ENCODE peak calls at places on chromosomes 6 and 20, in ten cellular contexts. A is breast epithelium, P is heart left ventricle, H is tibial nerve, I is A549, M is IMR-90, J is stomach, K is H54, U is K562, W is esophagus squamous epithelium. V is an unnamed sample.

GRCh38 chr6:158441639-158442308 is 118.1 kb upstream of the TMEM181 start:
- DNase-seq in A (no peak), P (peak), H (peak), I (no peak), M (no peak), J (no peak), K (no peak), U (no peak), W (no peak), V (no peak)

GRCh38 chr6:149170564-149171452 is 146.7 kb upstream of the TAB2 start:
- DNase-seq in A (no peak), P (peak), H (no peak), I (no peak), M (no peak), J (no peak), K (no peak), U (peak), W (no peak), V (peak)

GRCh38 chr6:136439514-136440186 is 110.6 kb downstream of the MAP7 start:
- DNase-seq in A (no peak), P (no peak), H (no peak), I (peak), M (no peak), J (no peak), K (no peak), U (no peak), W (no peak), V (no peak)

GRCh38 chr6:80382796-80383195 is 276.3 kb downstream of the BCKDHB start:
- DNase-seq in A (no peak), P (no peak), H (no peak), I (no peak), M (peak), J (no peak), K (no peak), U (no peak), W (no peak), V (no peak)

GRCh38 chr20:10558635-10559187 is 115.1 kb downstream of the JAG1 start:
- DNase-seq in A (no peak), P (no peak), H (no peak), I (peak), M (peak), J (no peak), K (no peak), U (no peak), W (no peak), V (no peak)

GRCh38 chr6:33206864-33207568 is 1.3 kb upstream of the RING1 start:
- DNase-seq in A (no peak), P (peak), H (no peak), I (no peak), M (peak), J (no peak), K (no peak), U (no peak), W (no peak), V (no peak)

GRCh38 chr6:9999806-10000205 is 415.1 kb downstream of the TFAP2A start:
- DNase-seq in A (no peak), P (no peak), H (no peak), I (no peak), M (no peak), J (no peak), K (no peak), U (no peak), W (no peak), V (no peak)

GRCh38 chr6:152821525-152821924 is 70.9 kb downstream of the VIP start:
- DNase-seq in A (no peak), P (no peak), H (no peak), I (peak), M (no peak), J (no peak), K (no peak), U (no peak), W (no peak), V (no peak)

GRCh38 chr20:47126709-47127108 is 229.8 kb downstream of the ZMYND8 start:
- DNase-seq in A (peak), P (no peak), H (no peak), I (no peak), M (peak), J (no peak), K (no peak), U (no peak), W (no peak), V (no peak)

GRCh38 chr20:1337441-1337840 is 8.5 kb upstream of the SDCBP2 start:
- DNase-seq in A (no peak), P (no peak), H (no peak), I (no peak), M (no peak), J (no peak), K (no peak), U (no peak), W (no peak), V (no peak)
- TF ChIP-seq POLR2A in A (no peak), P (no peak), H (no peak), I (no peak), M (no peak), J (no peak), K (no peak), U (no peak), W (no peak), V (no peak)

DNA sequence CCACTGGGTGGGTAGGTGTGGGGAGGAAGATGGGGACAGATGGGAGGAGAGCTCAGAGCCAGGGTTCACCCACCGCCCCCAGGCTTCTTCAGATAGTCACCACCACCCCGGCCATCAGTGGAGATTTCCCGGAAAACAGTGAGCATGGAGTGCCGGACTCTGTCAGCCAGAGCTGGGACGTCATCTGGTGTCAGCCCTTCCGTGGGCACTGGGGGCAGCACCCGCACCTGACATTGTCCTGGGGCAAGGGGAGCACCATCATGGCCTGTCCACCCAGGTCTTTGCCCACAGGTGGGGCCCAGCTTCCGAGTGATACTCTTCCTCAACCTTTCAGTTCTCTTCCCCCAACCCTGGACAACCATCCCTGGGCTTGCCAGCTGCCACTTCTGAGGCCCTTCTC is 4.8 kb downstream of the EGFL8 start:
- DNase-seq in A (no peak), P (no peak), H (no peak), I (no peak), M (no peak), J (no peak), K (no peak), U (peak), W (no peak), V (no peak)
- TF ChIP-seq POLR2A in A (no peak), P (no peak), H (no peak), I (no peak), M (no peak), J (no peak), K (no peak), U (peak), W (no peak), V (peak)

DNA sequence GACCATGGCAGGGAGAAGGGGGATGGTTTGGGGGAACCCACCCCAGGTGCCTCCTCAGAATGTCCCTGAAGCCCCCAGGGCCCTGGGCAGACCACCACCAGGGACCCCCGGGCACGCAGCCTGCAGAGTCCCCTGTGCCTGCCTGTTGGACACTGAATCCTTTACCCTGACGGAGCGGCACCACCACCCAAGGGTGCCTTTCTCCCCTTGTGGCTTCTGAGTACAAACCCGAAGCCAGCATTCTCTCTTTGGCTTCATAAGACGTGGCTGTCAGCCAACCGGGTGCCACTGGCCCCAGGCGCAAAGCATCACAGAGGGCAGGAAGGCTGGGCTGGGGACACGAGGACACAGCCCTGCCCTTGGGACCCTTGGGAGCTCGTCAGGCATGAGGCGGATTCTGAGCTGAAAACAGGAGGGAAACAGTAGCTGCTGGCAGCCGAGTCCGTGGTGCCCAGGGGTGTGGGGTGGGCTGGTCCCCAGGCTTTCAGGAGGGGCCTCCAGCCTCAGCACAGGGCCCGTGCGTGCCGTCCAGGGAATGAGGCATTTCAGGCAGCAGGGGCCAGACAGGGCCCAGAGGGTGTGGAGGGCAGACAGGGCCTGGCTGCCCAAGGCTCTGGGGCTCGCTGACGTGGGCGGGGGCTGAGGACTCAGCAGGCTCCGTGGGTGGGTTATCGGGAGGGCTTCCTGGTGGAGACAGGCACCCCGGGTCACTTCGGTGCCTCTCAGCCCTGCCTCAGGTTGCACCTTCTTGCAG is 3.5 kb downstream of the COL9A3 start:
- DNase-seq in A (no peak), P (no peak), H (no peak), I (no peak), M (no peak), J (peak), K (no peak), U (no peak), W (no peak), V (no peak)
- TF ChIP-seq POLR2A in A (no peak), P (no peak), H (no peak), I (no peak), M (no peak), J (no peak), K (no peak), U (no peak), W (no peak), V (no peak)

GRCh38 chr6:36598326-36598725 is 4.2 kb downstream of the SRSF3 start:
- DNase-seq in A (no peak), P (no peak), H (no peak), I (no peak), M (no peak), J (no peak), K (no peak), U (no peak), W (no peak), V (no peak)

GRCh38 chr6:36599791-36600209 is 5.6 kb downstream of the SRSF3 start:
- DNase-seq in A (peak), P (peak), H (peak), I (peak), M (peak), J (peak), K (no peak), U (no peak), W (no peak), V (peak)

GRCh38 chr6:36598739-36599318 is 4.7 kb downstream of the SRSF3 start:
- DNase-seq in A (no peak), P (no peak), H (no peak), I (no peak), M (no peak), J (no peak), K (no peak), U (no peak), W (no peak), V (no peak)

GRCh38 chr6:36603222-36604089 is 9.3 kb downstream of the SRSF3 start:
- DNase-seq in A (no peak), P (no peak), H (no peak), I (no peak), M (no peak), J (no peak), K (no peak), U (no peak), W (no peak), V (no peak)

DNA sequence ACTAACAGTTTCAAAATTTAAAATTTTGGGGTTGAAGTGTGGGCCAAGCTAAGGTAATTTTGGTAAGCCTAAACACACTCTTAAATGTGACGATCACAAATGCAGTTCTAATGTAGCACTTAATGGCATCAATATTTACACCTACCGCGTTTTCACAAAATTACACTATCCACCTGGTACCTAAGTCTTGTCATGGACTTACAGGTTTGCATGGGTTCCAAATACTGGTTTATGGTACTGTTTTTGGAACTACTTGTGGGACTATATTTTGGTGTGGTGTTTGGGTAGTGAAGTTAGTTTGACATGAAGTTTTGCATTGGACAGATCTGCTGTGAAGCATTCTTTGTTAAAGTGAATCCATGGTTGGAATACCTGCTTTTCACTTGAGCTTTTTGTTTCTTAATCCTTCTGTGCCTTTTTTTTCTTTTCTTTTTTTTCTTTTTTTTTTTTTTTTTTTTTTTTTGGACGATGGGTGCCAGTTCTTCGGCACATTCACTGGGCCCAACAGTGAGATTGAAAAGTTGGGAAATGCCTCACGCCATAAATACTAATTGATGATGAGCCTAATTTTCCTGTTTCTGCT is 6.5 kb downstream of the SRSF3 start:
- DNase-seq in A (no peak), P (no peak), H (no peak), I (no peak), M (no peak), J (no peak), K (no peak), U (no peak), W (no peak), V (no peak)
- TF ChIP-seq POLR2A in A (no peak), P (no peak), H (no peak), I (no peak), M (no peak), J (no peak), K (no peak), U (no peak), W (no peak), V (no peak)

V was measured in erythroblast.